ENCODE peak calls at places on chromosomes 13 and 19, in five cellular contexts. B, V, C, S and M are unnamed samples.

GRCh38 chr13:50299546-50300249 is 284.5 kb downstream of the KCNRG start:
- DNase-seq in B (peak; percentile 66), V (no peak), C (no peak), S (no peak), M (peak; percentile 31)

GRCh38 chr19:30111456-30111855 is 169.4 kb downstream of the URI1 start:
- DNase-seq in B (no peak), V (no peak), C (no peak), S (no peak), M (no peak)

GRCh38 chr13:19152403-19152802 is 29.2 kb downstream of the TUBA3C start:
- DNase-seq in B (no peak), V (no peak), C (no peak), S (no peak), M (no peak)

GRCh38 chr19:11495481-11495880 is 10.2 kb downstream of the ZNF653 start:
- DNase-seq in B (no peak), V (no peak), C (no peak), S (no peak), M (no peak)

GRCh38 chr19:50710094-50710493 is 9.5 kb downstream of the SHANK1 start:
- DNase-seq in B (no peak), V (no peak), C (no peak), S (no peak), M (no peak)

GRCh38 chr13:79423801-79424642 is 18.0 kb upstream of the RBM26 start:
- DNase-seq in B (peak; percentile 47), V (peak; percentile 12), C (peak; percentile 51), S (no peak), M (no peak)

GRCh38 chr19:10334340-10335148 is 1.2 kb upstream of the RAVER1 start:
- DNase-seq in B (peak; percentile 94), V (peak; percentile 37), C (peak; percentile 27), S (peak; percentile 85), M (peak; percentile 78)

GRCh38 chr13:21976159-21976558 is 305.3 kb downstream of the FGF9 start:
- DNase-seq in B (no peak), V (no peak), C (no peak), S (no peak), M (no peak)

GRCh38 chr19:58007285-58007684 is 4.7 kb upstream of the ZNF606 start:
- DNase-seq in B (no peak), V (no peak), C (no peak), S (no peak), M (no peak)